ENCODE peak calls at places on chromosomes 5 and 9, in four cellular contexts. V, A, H and B are unnamed samples.

GRCh38 chr5:76782444-76782843 is 36.4 kb upstream of the F2RL1 start:
- DNase-seq in V (no peak), A (no peak), H (no peak), B (no peak)

GRCh38 chr5:140595538-140595937 is 30.9 kb downstream of the SLC35A4 start:
- DNase-seq in H (no peak), V (no peak), A (no peak), B (no peak)

GRCh38 chr5:58133631-58134296 is 326.1 kb downstream of the PLK2 start:
- DNase-seq in V (no peak), A (no peak), H (peak), B (no peak)

GRCh38 chr5:176553260-176554085 is 4.3 kb downstream of the CDHR2 start:
- DNase-seq in A (no peak), V (no peak), H (no peak), B (no peak)

GRCh38 chr9:37908698-37909186 is 4.8 kb upstream of the SLC25A51 start:
- DNase-seq in A (no peak), V (no peak), H (peak), B (no peak)

GRCh38 chr9:77896269-77897245 is 135.1 kb downstream of the GNAQ start:
- DNase-seq in V (peak), H (no peak), A (no peak), B (no peak)

GRCh38 chr9:113738506-113738897 is 137.6 kb upstream of the ZNF618 start:
- DNase-seq in H (no peak), V (no peak), A (peak), B (no peak)

GRCh38 chr5:16963821-16964220 is 27.7 kb upstream of the MYO10 start:
- DNase-seq in V (no peak), H (no peak), A (no peak), B (no peak)

GRCh38 chr5:61811052-61811451 is 479.0 kb downstream of the ZSWIM6 start:
- DNase-seq in H (no peak), V (no peak), A (no peak), B (no peak)

GRCh38 chr9:73183917-73184861 is 32.5 kb downstream of the ANXA1 start:
- DNase-seq in V (no peak), H (peak), A (peak), B (peak)